ENCODE peak calls at places on chromosome 20, in eight cellular contexts. T is kidney; C is ovary; I is effector memory CD4-positive, alpha-beta T cell; Y is CD8-positive, alpha-beta T cell; N is ascending aorta; M is mesenchymal stem cell; A is vagina. G is an unnamed sample. For H3K4me1, the result is how much of the 10 kb centered on the place peaks cover.

GRCh38 chr20:46021361-46022359 is 7.4 kb upstream of the SLC12A5 start:
- DNase-seq in T (peak), C (peak), I (peak), Y (peak), N (peak), M (peak), A (no peak), G (no peak)

GRCh38 chr20:29443819-29444218 is 1813.6 kb upstream of the DEFB115 start:
- DNase-seq in T (no peak), C (no peak), I (no peak), Y (no peak), N (no peak), M (no peak), A (no peak), G (no peak)

GRCh38 chr20:50788045-50788867 is 6.6 kb upstream of the BCAS4 start:
- DNase-seq in T (peak), C (peak), I (no peak), Y (no peak), N (no peak), M (no peak), A (no peak), G (peak)

GRCh38 chr20:42007251-42007650 is 389.1 kb upstream of the CHD6 start:
- DNase-seq in T (no peak), C (no peak), I (no peak), Y (no peak), N (no peak), M (no peak), A (no peak), G (no peak)

GRCh38 chr20:52493177-52493711 is 301.7 kb upstream of the ZFP64 start:
- DNase-seq in T (no peak), C (no peak), I (no peak), Y (no peak), N (no peak), M (peak), A (no peak), G (peak)

GRCh38 chr20:50301712-50302111 is 111.1 kb downstream of the CEBPB start:
- DNase-seq in T (no peak), C (no peak), I (no peak), Y (no peak), N (no peak), M (no peak), A (no peak), G (no peak)

GRCh38 chr20:408843-409696 is 971 bp downstream of the RBCK1 start:
- DNase-seq in T (no peak), C (no peak), I (no peak), Y (no peak), N (no peak), M (no peak), A (no peak), G (no peak)

GRCh38 chr20:58048096-58048702 is 180.3 kb downstream of the ANKRD60 start:
- DNase-seq in T (no peak), C (peak), I (no peak), Y (no peak), N (no peak), M (no peak), A (peak), G (no peak)

GRCh38 chr20:1376453-1377270 is 16.2 kb downstream of the FKBP1A start:
- DNase-seq in T (no peak), C (no peak), I (no peak), Y (no peak), N (no peak), M (no peak), A (no peak), G (no peak)

GRCh38 chr20:50645253-50646068 is 45.9 kb downstream of the RIPOR3 start:
- DNase-seq in T (peak), C (peak), I (no peak), Y (no peak), N (no peak), M (peak), A (peak), G (peak)

GRCh38 chr20:53322651-53323050 is 271.0 kb downstream of the ZNF217 start:
- DNase-seq in T (no peak), C (no peak), I (no peak), Y (peak), N (no peak), M (no peak), A (no peak), G (no peak)

GRCh38 chr20:46293084-46293483 is 15.2 kb downstream of the CDH22 start:
- DNase-seq in T (peak), C (no peak), I (no peak), Y (no peak), N (no peak), M (peak), A (no peak), G (no peak)

GRCh38 chr20:21090738-21091120 is 15.4 kb downstream of the LINC00237 start:
- DNase-seq in T (no peak), C (no peak), I (no peak), Y (no peak), N (no peak), M (no peak), A (no peak), G (no peak)

GRCh38 chr20:54680872-54681297 is 205.5 kb downstream of the DOK5 start:
- DNase-seq in T (no peak), C (peak), I (no peak), Y (no peak), N (no peak), M (peak), A (no peak), G (no peak)

GRCh38 chr20:62561182-62561581 is 81.1 kb upstream of the SLCO4A1 start:
- DNase-seq in T (no peak), C (no peak), I (no peak), Y (no peak), N (no peak), M (no peak), A (no peak), G (no peak)

GRCh38 chr20:36279776-36280175 is 26.4 kb upstream of the DLGAP4 start:
- DNase-seq in T (no peak), C (no peak), I (no peak), Y (no peak), N (no peak), M (no peak), A (no peak), G (no peak)

GRCh38 chr20:52937701-52938100 is 34.5 kb upstream of the TSHZ2 start:
- DNase-seq in T (no peak), C (no peak), I (no peak), Y (no peak), N (no peak), M (peak), A (no peak), G (no peak)

GRCh38 chr20:64057628-64058498 is 5.1 kb upstream of the TCEA2 start:
- DNase-seq in T (no peak), C (peak), I (peak), Y (peak), N (peak), M (peak), A (no peak), G (peak)

GRCh38 chr20:829531-829930 is 4.0 kb upstream of the FAM110A start:
- DNase-seq in T (no peak), C (no peak), I (no peak), Y (no peak), N (peak), M (no peak), A (no peak), G (no peak)

GRCh38 chr20:10986586-10986985 is 312.8 kb upstream of the JAG1 start:
- DNase-seq in T (no peak), C (no peak), I (no peak), Y (no peak), N (no peak), M (no peak), A (no peak), G (no peak)

GRCh38 chr20:22998476-22998875 is 36.6 kb upstream of the SSTR4 start:
- DNase-seq in T (no peak), C (no peak), I (no peak), Y (no peak), N (no peak), M (no peak), A (peak), G (no peak)

GRCh38 chr20:54219751-54220426 is 12.0 kb downstream of the PFDN4 start:
- DNase-seq in T (no peak), C (no peak), I (no peak), Y (no peak), N (no peak), M (peak), A (no peak), G (no peak)

GRCh38 chr20:37945034-37945660 is 42.2 kb downstream of the VSTM2L start:
- DNase-seq in T (no peak), C (no peak), I (no peak), Y (peak), N (no peak), M (no peak), A (no peak), G (no peak)

GRCh38 chr20:61166324-61166723 is 85.7 kb upstream of the CDH4 start:
- DNase-seq in T (no peak), C (no peak), I (no peak), Y (no peak), N (no peak), M (peak), A (no peak), G (no peak)

GRCh38 chr20:7272512-7272911 is 505.0 kb downstream of the BMP2 start:
- DNase-seq in T (no peak), C (no peak), I (no peak), Y (no peak), N (no peak), M (no peak), A (no peak), G (no peak)

GRCh38 chr20:7274870-7275269 is 507.4 kb downstream of the BMP2 start:
- DNase-seq in T (no peak), C (no peak), I (no peak), Y (no peak), N (no peak), M (no peak), A (no peak), G (no peak)

GRCh38 chr20:7275628-7276237 is 508.2 kb downstream of the BMP2 start:
- DNase-seq in T (no peak), C (no peak), I (no peak), Y (no peak), N (no peak), M (no peak), A (no peak), G (no peak)
- H3K4me1 ChIP-seq in T (under half), C (under half), I (under half), Y (under half), N (under half), M (under half), A (under half), G (under half)

DNA sequence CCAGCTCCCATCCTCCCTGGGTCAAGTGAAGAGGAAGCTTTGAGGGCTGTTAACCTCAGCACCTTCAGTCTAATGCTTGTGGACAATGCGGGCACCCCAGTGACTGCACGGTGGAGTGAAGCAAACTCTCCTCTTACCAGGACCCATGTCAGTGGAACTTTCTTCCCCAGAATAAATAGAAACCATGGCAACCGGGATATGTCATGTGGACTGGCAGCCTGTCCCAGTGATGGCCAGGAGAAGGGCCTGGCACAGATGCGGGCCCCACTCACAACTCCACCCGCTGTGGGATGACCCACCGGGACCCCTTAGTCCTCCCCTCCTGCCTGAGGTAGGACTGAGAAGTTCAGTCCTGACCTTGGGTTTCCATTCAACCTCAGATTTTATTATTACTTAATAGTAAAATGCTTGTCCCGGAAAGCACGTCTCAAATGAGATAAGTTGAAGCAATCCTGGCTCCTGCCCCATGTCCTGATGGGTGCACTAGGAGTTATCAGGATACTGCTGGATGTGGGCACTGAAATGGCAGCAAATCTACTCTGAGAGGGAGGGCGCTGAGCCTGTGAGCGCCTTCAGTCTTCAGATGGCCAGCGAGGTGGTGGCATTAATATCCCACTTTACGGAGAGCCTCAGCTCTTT is 23.5 kb downstream of the TOX2 start:
- DNase-seq in T (no peak), C (no peak), I (no peak), Y (no peak), N (no peak), M (peak), A (no peak), G (no peak)
- H3K4me1 ChIP-seq in T (under half), C (under half), I (under half), Y (under half), N (under half), M (under half), A (under half), G (under half)

GRCh38 chr20:43188861-43189613 is 669 bp downstream of the PTPRT start:
- DNase-seq in T (no peak), C (no peak), I (no peak), Y (no peak), N (no peak), M (no peak), A (no peak), G (no peak)
- H3K4me1 ChIP-seq in T (under half), C (under half), I (under half), Y (under half), N (under half), M (under half), A (under half), G (under half)

DNA sequence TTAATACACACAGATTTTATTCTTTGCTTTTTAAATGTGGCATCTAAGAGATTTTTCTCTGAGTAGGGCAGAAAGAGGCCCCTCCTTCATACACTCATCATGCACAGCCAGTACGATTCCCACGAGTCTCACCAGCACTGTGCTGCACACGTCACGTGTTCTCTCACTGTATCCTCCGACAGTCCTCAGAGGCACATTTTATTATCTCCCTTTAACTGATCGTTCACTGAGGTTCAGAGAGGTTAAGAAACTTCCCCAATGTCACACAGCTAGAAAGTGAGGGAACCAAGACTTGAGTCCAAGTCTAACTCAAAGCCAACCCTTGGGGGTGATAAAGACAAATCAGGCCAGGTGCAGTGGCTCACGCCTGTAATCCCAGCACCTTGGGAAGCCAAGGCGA is 142.5 kb downstream of the PREX1 start:
- DNase-seq in T (no peak), C (no peak), I (no peak), Y (no peak), N (no peak), M (no peak), A (no peak), G (no peak)
- H3K4me1 ChIP-seq in T (under half), C (under half), I (under half), Y (under half), N (under half), M (under half), A (under half), G (under half)

DNA sequence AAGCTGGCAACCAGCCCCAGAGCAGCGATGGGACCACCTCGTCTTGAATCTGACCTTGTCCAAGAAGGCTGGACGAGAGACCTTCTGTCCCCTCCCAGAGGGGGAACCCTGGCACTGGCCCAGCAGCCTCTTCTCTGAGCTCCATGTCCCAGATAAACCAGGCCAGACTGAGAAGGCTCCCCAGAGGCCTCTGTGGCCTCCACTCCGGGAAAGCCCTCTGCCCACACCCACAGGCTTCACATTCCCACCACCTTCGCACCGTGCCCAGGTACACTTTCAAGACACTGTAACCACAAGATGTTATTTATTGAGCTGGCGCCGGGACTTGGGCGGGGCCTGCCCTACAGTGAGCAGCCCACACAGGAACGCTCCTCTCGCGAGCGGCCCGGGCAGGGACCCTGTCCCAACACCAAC is 33.2 kb downstream of the ADA start:
- DNase-seq in T (peak), C (peak), I (peak), Y (peak), N (no peak), M (no peak), A (no peak), G (no peak)
- H3K4me1 ChIP-seq in T (under half), C (under half), I (under half), Y (half or more), N (under half), M (under half), A (under half), G (under half)

GRCh38 chr20:24722586-24722985 is 226.5 kb upstream of the CST7 start:
- DNase-seq in T (no peak), C (no peak), I (no peak), Y (no peak), N (no peak), M (no peak), A (no peak), G (no peak)
- H3K4me1 ChIP-seq in T (under half), C (under half), I (under half), Y (under half), N (under half), M (under half), A (under half), G (under half)

GRCh38 chr20:40283689-40284088 is 405.3 kb downstream of the MAFB start:
- DNase-seq in T (no peak), C (no peak), I (no peak), Y (no peak), N (no peak), M (no peak), A (no peak), G (no peak)
- H3K4me1 ChIP-seq in T (under half), C (under half), I (under half), Y (under half), N (under half), M (under half), A (half or more), G (under half)

GRCh38 chr20:35085477-35086225 is 7.0 kb downstream of the TRPC4AP start:
- DNase-seq in T (no peak), C (no peak), I (no peak), Y (no peak), N (no peak), M (no peak), A (no peak), G (no peak)
- H3K4me1 ChIP-seq in T (under half), C (under half), I (under half), Y (under half), N (under half), M (under half), A (half or more), G (under half)

G was measured in uterus.